ENCODE peak calls at places on chromosomes 4 and X, in nine cellular contexts. T is activated CD4-positive, alpha-beta T cell treated with anti-CD3 and anti-CD28 coated beads, Interleukin-2, amount 50 U/mL, for 1 hour; S is LoVo; J is OCI-LY7; W is activated gamma-delta T cell treated with anti-CD3 and anti-CD28 coated beads, Interleukin-2, amount 50 U/mL, for 16 hours; A is Calu3; V is MCF 10A; B is left ventricle myocardium inferior; Q is Caki2. I is an unnamed sample.

GRCh38 chr4:1164956-1165545 is 7.3 kb downstream of the SPON2 start:
- DNase-seq in V (no peak), B (no peak), T (no peak), S (no peak), Q (no peak), A (no peak), J (no peak), W (no peak), I (no peak)

GRCh38 chr4:182922551-182923284 is 5.5 kb upstream of the DCTD start:
- DNase-seq in Q (peak; percentile 65), A (peak; percentile 30), T (no peak), J (no peak), W (no peak), V (peak; percentile 9), B (no peak), S (no peak), I (peak; percentile 71)

GRCh38 chrX:118862086-118862485 is 38.5 kb downstream of the ZCCHC12 start:
- DNase-seq in T (no peak), V (peak; percentile 29), J (no peak), S (no peak), A (no peak), W (no peak), B (no peak), Q (no peak), I (no peak)

GRCh38 chrX:132741706-132742105 is 216.7 kb downstream of the HS6ST2 start:
- DNase-seq in A (no peak), B (no peak), S (no peak), J (no peak), W (no peak), V (peak; percentile 32), Q (no peak), T (no peak), I (no peak)

GRCh38 chr4:151801547-151802516 is 41.0 kb upstream of the GATB start:
- DNase-seq in V (peak; percentile 67), W (peak; percentile 26), J (peak; percentile 56), B (no peak), A (peak; percentile 46), T (peak; percentile 61), Q (peak; percentile 24), S (peak; percentile 70), I (peak; percentile 16)

GRCh38 chr4:141081921-141082381 is 51.3 kb downstream of the RNF150 start:
- DNase-seq in J (no peak), V (no peak), Q (no peak), W (no peak), B (no peak), S (no peak), A (no peak), T (no peak), I (no peak)

GRCh38 chr4:138898282-138898681 is 117.3 kb upstream of the NOCT start:
- DNase-seq in V (no peak), Q (no peak), S (no peak), B (no peak), T (no peak), W (no peak), J (no peak), A (no peak), I (no peak)

GRCh38 chrX:33324099-33324498 is 112.8 kb upstream of the DMD start:
- DNase-seq in S (no peak), Q (no peak), B (no peak), V (peak; percentile 16), J (no peak), A (no peak), T (no peak), W (no peak), I (no peak)

GRCh38 chr4:169225058-169225751 is 45.6 kb downstream of the SH3RF1 start:
- DNase-seq in V (peak; percentile 91), B (no peak), W (no peak), T (no peak), J (no peak), Q (peak; percentile 84), S (peak; percentile 90), A (peak; percentile 11), I (no peak)

GRCh38 chrX:20438871-20439526 is 172.3 kb upstream of the RPS6KA3 start:
- DNase-seq in Q (no peak), S (no peak), T (no peak), J (no peak), A (no peak), W (no peak), B (no peak), V (no peak), I (no peak)

GRCh38 chr4:141851246-141851891 is 215.0 kb downstream of the IL15 start:
- DNase-seq in Q (no peak), T (no peak), S (no peak), B (no peak), A (no peak), W (no peak), J (no peak), V (peak; percentile 88), I (no peak)

GRCh38 chr4:77248805-77249204 is 91.8 kb downstream of the CCNG2 start:
- DNase-seq in B (no peak), S (no peak), W (no peak), J (no peak), T (no peak), A (no peak), V (no peak), Q (no peak), I (peak; percentile 18)

GRCh38 chrX:106999002-106999975 is 723 bp downstream of the MORC4 start:
- DNase-seq in B (peak; percentile 40), S (peak; percentile 46), J (peak; percentile 67), A (peak; percentile 61), W (no peak), V (peak; percentile 62), T (peak; percentile 48), Q (peak; percentile 53), I (peak; percentile 51)

I was measured in mucosa of gallbladder.